ENCODE peak calls at places on chromosomes 4 and X, in four cellular contexts. Q, P, F and Z are unnamed samples.

GRCh38 chr4:57187241-57187640 is 77.1 kb upstream of the IGFBP7 start:
- DNase-seq in Q (no peak), P (no peak), F (no peak), Z (peak)

GRCh38 chrX:71859637-71860036 is 51.0 kb upstream of the NHSL2 start:
- DNase-seq in Q (peak), P (no peak), F (no peak), Z (peak)

GRCh38 chr4:78222575-78223186 is 165.6 kb downstream of the FRAS1 start:
- DNase-seq in Q (no peak), P (no peak), F (no peak), Z (no peak)

GRCh38 chrX:138128025-138128671 is 562.2 kb downstream of the ZIC3 start:
- DNase-seq in Q (no peak), P (no peak), F (no peak), Z (peak)

GRCh38 chr4:53987761-53988171 is 76.6 kb downstream of the CHIC2 start:
- DNase-seq in Q (no peak), P (no peak), F (no peak), Z (peak)

GRCh38 chrX:55490121-55490520 is 473 bp upstream of the USP51 start:
- DNase-seq in Q (no peak), P (no peak), F (no peak), Z (no peak)

GRCh38 chr4:96598465-96598864 is 758.6 kb downstream of the PDHA2 start:
- DNase-seq in Q (no peak), P (no peak), F (no peak), Z (no peak)

GRCh38 chr4:113566015-113566795 is 195.3 kb downstream of the CAMK2D start:
- DNase-seq in Q (no peak), P (no peak), F (no peak), Z (no peak)

GRCh38 chr4:5471691-5472090 is 236.7 kb downstream of the EVC2 start:
- DNase-seq in Q (no peak), P (no peak), F (peak), Z (no peak)
- H3K27ac ChIP-seq in Q (no peak), P (no peak), F (no peak), Z (no peak)

GRCh38 chr4:14700083-14700482 is 302.2 kb upstream of the CPEB2 start:
- DNase-seq in Q (no peak), P (no peak), F (no peak), Z (no peak)
- TF ChIP-seq CTCF in Q (no peak), P (no peak), F (no peak), Z (no peak)

GRCh38 chrX:129940721-129941120 is 34.8 kb downstream of the UTP14A start:
- DNase-seq in Q (no peak), P (no peak), F (no peak), Z (no peak)
- H3K27ac ChIP-seq in Q (no peak), P (no peak), F (no peak), Z (no peak)

GRCh38 chr4:141860974-141861373 is 224.6 kb downstream of the IL15 start:
- DNase-seq in Q (no peak), P (no peak), F (no peak), Z (peak)
- TF ChIP-seq CTCF in Q (no peak), P (no peak), F (no peak), Z (no peak)

GRCh38 chr4:73897380-73898136 is 28.4 kb downstream of the CXCL1 start:
- DNase-seq in Q (no peak), P (no peak), F (no peak), Z (no peak)
- H3K27ac ChIP-seq in Q (no peak), P (no peak), F (no peak), Z (no peak)

GRCh38 chr4:66974665-66975064 is 570.6 kb downstream of the CENPC start:
- DNase-seq in Q (no peak), P (no peak), F (no peak), Z (peak)
- TF ChIP-seq CTCF in Q (no peak), P (no peak), F (no peak), Z (no peak)